ENCODE peak calls at places on chromosomes 7 and 10, in nine cellular contexts. A is stimulated activated naive B cell treated with anti-CD40 and anti-IgM and Interleukin-4, amounts not matched to agents 10 μg/mL and 1 μg/mL and 100 μg/mL, for 72 hours; V is A172; Y is NCI-H345; E is activated CD4-positive, alpha-beta T cell treated with anti-CD3 and anti-CD28 coated beads, Interleukin-2, amount 50 U/mL, for 24 hours; T is bronchial epithelial cell; S is NCI-H187; P is cerebellar cortex; L is fibroblast of the aortic adventitia. K is an unnamed sample.

GRCh38 chr10:77673515-77674140 is 36.0 kb upstream of the KCNMA1 start:
- DNase-seq in Y (no peak), V (no peak), S (no peak), E (no peak), P (no peak), T (no peak), A (no peak), L (no peak), K (no peak)

GRCh38 chr10:114698271-114699185 is 40.5 kb upstream of the ABLIM1 start:
- DNase-seq in P (no peak), S (no peak), Y (no peak), A (no peak), L (no peak), E (no peak), V (no peak), T (no peak), K (no peak)

GRCh38 chr10:1747590-1748157 is 10.3 kb upstream of the ADARB2 start:
- DNase-seq in E (no peak), T (no peak), Y (no peak), V (no peak), L (no peak), P (no peak), A (no peak), S (no peak), K (no peak)

GRCh38 chr10:132252412-132252811 is 55.3 kb downstream of the STK32C start:
- DNase-seq in Y (no peak), V (no peak), A (no peak), S (no peak), P (no peak), E (no peak), T (no peak), L (no peak), K (no peak)

GRCh38 chr10:33388805-33389204 is 54.3 kb upstream of the NRP1 start:
- DNase-seq in L (no peak), E (no peak), A (no peak), Y (no peak), P (no peak), S (no peak), T (no peak), V (no peak), K (peak; percentile 3)

GRCh38 chr10:70381491-70382421 is 669 bp downstream of the LRRC20 start:
- DNase-seq in E (no peak), A (no peak), V (no peak), T (no peak), S (peak; percentile 42), Y (peak; percentile 51), P (peak; percentile 79), L (peak; percentile 19), K (peak; percentile 33)

GRCh38 chr7:97732567-97733275 is 835 bp downstream of the TAC1 start:
- DNase-seq in P (no peak), T (no peak), V (no peak), L (peak; percentile 1), Y (no peak), S (no peak), E (no peak), A (no peak), K (no peak)

GRCh38 chr10:86389441-86390193 is 23.0 kb upstream of the GRID1 start:
- DNase-seq in T (no peak), E (no peak), A (no peak), S (no peak), V (no peak), P (no peak), Y (no peak), L (peak; percentile 19), K (no peak)

GRCh38 chr7:2729043-2729892 is 41.3 kb downstream of the AMZ1 start:
- DNase-seq in Y (no peak), V (no peak), L (no peak), P (no peak), S (no peak), E (no peak), T (peak; percentile 18), A (no peak), K (no peak)

GRCh38 chr7:113831509-113831908 is 87.3 kb downstream of the PPP1R3A start:
- DNase-seq in P (no peak), Y (no peak), E (no peak), A (no peak), V (no peak), S (no peak), T (peak; percentile 46), L (no peak), K (no peak)

GRCh38 chr10:21260793-21261149 is 264.7 kb downstream of the SKIDA1 start:
- DNase-seq in E (no peak), L (peak; percentile 39), Y (no peak), T (no peak), P (no peak), A (no peak), V (no peak), S (no peak), K (no peak)

GRCh38 chr10:126130291-126130710 is 233.9 kb downstream of the FANK1 start:
- DNase-seq in L (peak; percentile 55), E (no peak), V (no peak), S (no peak), T (no peak), Y (no peak), P (no peak), A (no peak), K (no peak)

GRCh38 chr10:5317547-5318107 is 47.1 kb upstream of the UCN3 start:
- DNase-seq in E (peak; percentile 32), A (peak; percentile 5), Y (no peak), P (no peak), T (peak; percentile 97), L (peak; percentile 15), S (no peak), V (peak; percentile 95), K (no peak)

K was measured in pons.